ENCODE peak calls at places on chromosomes 3 and 15, in seven cellular contexts. W is NCI-H345, Z is nephron progenitor cell, S is ACHN, V is putamen, Y is T-helper 1 cell, J is choroid plexus epithelial cell. E is an unnamed sample.

GRCh38 chr15:60155661-60156060 is 151.6 kb downstream of the FOXB1 start:
- DNase-seq in Z (no peak), W (no peak), J (peak; percentile 72), V (no peak), Y (no peak), S (peak; percentile 57), E (no peak)

GRCh38 chr3:42507252-42507651 is 4.8 kb downstream of the VIPR1 start:
- DNase-seq in Y (no peak), W (no peak), J (no peak), V (no peak), S (no peak), Z (no peak), E (no peak)

GRCh38 chr3:11498646-11499045 is 145.1 kb downstream of the VGLL4 start:
- DNase-seq in Z (no peak), V (no peak), Y (no peak), W (no peak), J (peak; percentile 83), S (peak; percentile 71), E (no peak)

GRCh38 chr3:54621181-54621580 is 306.7 kb downstream of the LRTM1 start:
- DNase-seq in W (no peak), Z (no peak), J (no peak), Y (no peak), S (no peak), V (no peak), E (no peak)

GRCh38 chr3:9809615-9810356 is at the start of gene TTLL3:
- DNase-seq in J (peak; percentile 65), Z (peak; percentile 86), S (peak; percentile 63), Y (peak; percentile 29), W (peak; percentile 45), V (peak; percentile 59), E (peak; percentile 12)

GRCh38 chr3:16090013-16090412 is 84.5 kb upstream of the GALNT15 start:
- DNase-seq in J (peak; percentile 97), Y (no peak), Z (no peak), W (no peak), V (no peak), S (peak; percentile 15), E (no peak)

GRCh38 chr3:173614528-173614927 is 217.0 kb downstream of the NLGN1 start:
- DNase-seq in V (no peak), Z (no peak), S (no peak), J (no peak), W (no peak), Y (no peak), E (no peak)

GRCh38 chr15:80411788-80412288 is 7.7 kb downstream of the ARNT2 start:
- DNase-seq in V (no peak), S (no peak), W (no peak), Z (no peak), Y (no peak), J (no peak), E (no peak)

GRCh38 chr3:133277813-133278212 is 122.0 kb upstream of the BFSP2 start:
- DNase-seq in Z (no peak), S (no peak), Y (no peak), J (peak; percentile 29), W (no peak), V (no peak), E (no peak)

GRCh38 chr15:40584191-40584590 is 9.9 kb upstream of the KNL1 start:
- DNase-seq in W (no peak), Y (no peak), Z (no peak), J (no peak), V (peak; percentile 76), S (no peak), E (no peak)

GRCh38 chr15:84878504-84878903 is 6.0 kb upstream of the SLC28A1 start:
- DNase-seq in V (peak; percentile 56), J (peak; percentile 78), Y (no peak), S (peak; percentile 49), Z (peak; percentile 43), W (peak; percentile 23), E (peak; percentile 46)

GRCh38 chr15:64334530-64334929 is 21.4 kb downstream of the CSNK1G1 start:
- DNase-seq in Z (no peak), W (no peak), J (no peak), Y (peak; percentile 21), V (no peak), S (no peak), E (peak; percentile 39)

GRCh38 chr3:65729553-65729952 is 309.2 kb downstream of the MAGI1 start:
- DNase-seq in V (peak; percentile 20), W (no peak), S (no peak), Z (no peak), J (peak; percentile 96), Y (no peak), E (no peak)

GRCh38 chr3:138241061-138241460 is 54.0 kb downstream of the ARMC8 start:
- DNase-seq in Y (no peak), S (no peak), Z (no peak), W (no peak), J (no peak), V (no peak), E (no peak)

GRCh38 chr15:84736375-84736774 is 12.0 kb upstream of the ZNF592 start:
- DNase-seq in V (no peak), W (no peak), J (no peak), Z (no peak), S (no peak), Y (peak; percentile 40), E (peak; percentile 56)

GRCh38 chr3:127112796-127113570 is 79.9 kb upstream of the PRR23E start:
- DNase-seq in Z (no peak), V (no peak), W (no peak), S (no peak), J (no peak), Y (no peak), E (no peak)

GRCh38 chr3:27289769-27290413 is 79.3 kb downstream of the NEK10 start:
- DNase-seq in Y (no peak), J (peak; percentile 34), W (no peak), Z (no peak), S (no peak), V (no peak), E (no peak)

GRCh38 chr3:178325330-178325729 is 210.9 kb upstream of the KCNMB2 start:
- DNase-seq in Z (no peak), W (peak; percentile 44), Y (no peak), V (no peak), S (peak; percentile 42), J (peak; percentile 81), E (no peak)

GRCh38 chr3:151003024-151003771 is 30.7 kb upstream of the CLRN1 start:
- DNase-seq in S (no peak), V (no peak), J (peak; percentile 54), Y (no peak), Z (no peak), W (no peak), E (no peak)

GRCh38 chr3:152011812-152012735 is 138.6 kb downstream of the SUCNR1 start:
- DNase-seq in W (no peak), V (no peak), S (no peak), Y (no peak), Z (no peak), J (no peak), E (no peak)

GRCh38 chr3:149277338-149277813 is 55.7 kb upstream of the CP start:
- DNase-seq in Z (no peak), Y (no peak), W (no peak), J (peak; percentile 83), S (peak; percentile 10), V (no peak), E (no peak)

GRCh38 chr3:58005662-58006061 is 2.6 kb upstream of the FLNB start:
- DNase-seq in S (no peak), W (no peak), J (no peak), V (no peak), Z (no peak), Y (no peak), E (no peak)

GRCh38 chr3:184116017-184116416 is 19.1 kb upstream of the EIF2B5 start:
- DNase-seq in Z (no peak), W (no peak), J (no peak), Y (no peak), V (no peak), S (no peak), E (no peak)

GRCh38 chr3:105228696-105229095 is 138.0 kb upstream of the ALCAM start:
- DNase-seq in S (no peak), Y (no peak), Z (no peak), W (no peak), V (no peak), J (no peak), E (no peak)

GRCh38 chr3:112752092-112752512 is 94.6 kb downstream of the CD200R1L start:
- DNase-seq in Y (no peak), Z (no peak), V (no peak), J (no peak), W (no peak), S (no peak), E (no peak)

GRCh38 chr3:72185549-72186484 is 400.9 kb upstream of the PROK2 start:
- DNase-seq in W (no peak), V (no peak), S (peak; percentile 23), Y (no peak), Z (no peak), J (peak; percentile 68), E (no peak)

E was measured in activated CD4-positive, alpha-beta T cell treated with anti-CD3 and anti-CD28 coated beads, Interleukin-2, amount 50 U/mL, for 4 hours.